ENCODE peak calls at places on chromosomes 7 and 10, in four cellular contexts. R is MM.1S, W is heart right ventricle, S is AG04450. P is an unnamed sample.

GRCh38 chr7:50502001-50502684 is 52.0 kb upstream of the FIGNL1 start:
- DNase-seq in W (peak; percentile 71), S (peak; percentile 76), R (no peak), P (no peak)

GRCh38 chr10:31395695-31396094 is 76.7 kb downstream of the ZEB1 start:
- DNase-seq in S (no peak), W (no peak), R (no peak), P (no peak)

GRCh38 chr10:113679463-113680171 is at the start of gene CASP7:
- DNase-seq in S (peak; percentile 34), R (peak; percentile 94), W (peak; percentile 84), P (peak; percentile 78)

GRCh38 chr7:36021917-36022550 is 131.0 kb upstream of the EEPD1 start:
- DNase-seq in W (no peak), R (no peak), S (no peak), P (no peak)

GRCh38 chr10:48811461-48811860 is 126.8 kb downstream of the WDFY4 start:
- DNase-seq in R (no peak), W (no peak), S (no peak), P (no peak)

GRCh38 chr7:115217373-115217772 is 295.5 kb downstream of the MDFIC start:
- DNase-seq in W (no peak), S (no peak), R (no peak), P (no peak)

GRCh38 chr7:70285176-70285575 is 686.9 kb downstream of the AUTS2 start:
- DNase-seq in R (no peak), S (no peak), W (no peak), P (no peak)

GRCh38 chr7:30466266-30466665 is 12.3 kb downstream of the NOD1 start:
- DNase-seq in W (no peak), R (no peak), S (no peak), P (no peak)

GRCh38 chr7:209846-210245 is 17.5 kb downstream of the FAM20C start:
- DNase-seq in S (no peak), R (no peak), W (no peak), P (no peak)

GRCh38 chr10:70576803-70577517 is 25.6 kb downstream of the PRF1 start:
- DNase-seq in R (no peak), S (no peak), W (no peak), P (no peak)

GRCh38 chr7:108055541-108056135 is 52.7 kb upstream of the LAMB1 start:
- DNase-seq in R (no peak), S (no peak), W (no peak), P (no peak)

GRCh38 chr7:142866361-142867096 is 11.7 kb downstream of the EPHB6 start:
- DNase-seq in R (peak; percentile 30), S (no peak), W (peak; percentile 21), P (no peak)

GRCh38 chr10:46528171-46528671 is 28.2 kb downstream of the GPRIN2 start:
- DNase-seq in W (no peak), S (no peak), R (no peak), P (no peak)

GRCh38 chr10:3516191-3516590 is 268.8 kb downstream of the KLF6 start:
- DNase-seq in R (no peak), S (no peak), W (no peak), P (no peak)

GRCh38 chr10:132738454-132739224 is 47.3 kb downstream of the NKX6-2 start:
- DNase-seq in R (no peak), S (no peak), W (peak; percentile 40), P (no peak)

GRCh38 chr7:70072220-70072619 is 473.9 kb downstream of the AUTS2 start:
- DNase-seq in W (no peak), S (no peak), R (peak; percentile 68), P (no peak)

GRCh38 chr10:12780634-12781601 is 220.6 kb downstream of the CCDC3 start:
- DNase-seq in R (no peak), W (no peak), S (no peak), P (no peak)

GRCh38 chr10:11687779-11688447 is 54.3 kb upstream of the ECHDC3 start:
- DNase-seq in R (no peak), S (no peak), W (no peak), P (no peak)

GRCh38 chr7:149865437-149865836 is 8.3 kb upstream of the ATP6V0E2 start:
- DNase-seq in S (no peak), W (no peak), R (peak; percentile 53), P (peak; percentile 65)

GRCh38 chr10:79139124-79139835 is 70.5 kb downstream of the ZMIZ1 start:
- DNase-seq in S (peak; percentile 83), R (no peak), W (peak; percentile 75), P (no peak)

GRCh38 chr10:34933676-34934075 is 118.6 kb upstream of the PARD3 start:
- DNase-seq in R (no peak), S (no peak), W (peak; percentile 55), P (no peak)

GRCh38 chr10:9437131-9437530 is 1382.6 kb downstream of the GATA3 start:
- DNase-seq in S (peak; percentile 10), R (no peak), W (no peak), P (no peak)

GRCh38 chr10:78774999-78775711 is 293.6 kb upstream of the ZMIZ1 start:
- DNase-seq in S (peak; percentile 23), W (no peak), R (no peak), P (no peak)

GRCh38 chr10:18400911-18401260 is 250.5 kb downstream of the NSUN6 start:
- DNase-seq in W (no peak), R (peak; percentile 45), S (no peak), P (no peak)

DNA sequence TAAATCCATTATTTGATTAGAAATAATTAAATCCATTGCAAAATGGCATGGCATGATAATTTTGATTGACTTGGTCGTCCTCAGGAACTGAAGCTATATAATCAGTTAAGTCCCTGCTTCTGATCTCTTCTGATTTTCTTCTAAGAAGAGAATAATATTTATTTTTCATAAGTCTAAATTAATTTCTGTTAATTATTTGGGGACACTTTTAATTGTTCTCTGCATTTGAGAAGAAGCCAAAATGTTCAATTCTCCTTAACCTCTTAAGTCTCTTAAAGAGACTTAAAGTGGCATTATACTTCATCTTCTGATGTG is 67.2 kb downstream of the CAV1 start:
- DNase-seq in S (no peak), W (no peak), R (no peak), P (no peak)
- TF ChIP-seq CTCF in S (no peak), W (no peak), R (no peak), P (peak; percentile 38)

DNA sequence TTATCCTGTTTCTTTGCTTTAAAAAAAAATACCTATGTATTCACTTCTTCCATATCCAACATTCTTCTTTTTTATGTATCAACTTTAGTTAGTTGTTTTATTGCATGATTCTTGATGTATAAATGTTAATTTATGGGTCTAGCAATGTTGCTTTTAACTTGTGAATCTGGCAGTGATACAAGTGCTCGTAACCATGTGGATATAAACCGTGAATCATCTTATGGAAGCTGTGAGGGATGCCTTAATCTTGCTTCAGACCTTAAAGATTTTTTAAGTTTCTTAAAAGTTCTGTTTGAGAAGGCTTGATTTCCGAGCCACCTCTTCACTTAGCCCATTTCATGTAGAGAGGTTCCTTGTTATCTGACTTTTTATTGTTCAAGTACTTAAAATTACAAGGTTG is 25.9 kb downstream of the HELLS start:
- DNase-seq in W (no peak), S (no peak), R (no peak), P (no peak)
- H3K4me3 ChIP-seq in W (no peak overlapping the region), S (no peak overlapping the region), R (no peak overlapping the region), P (no peak overlapping the region)

DNA sequence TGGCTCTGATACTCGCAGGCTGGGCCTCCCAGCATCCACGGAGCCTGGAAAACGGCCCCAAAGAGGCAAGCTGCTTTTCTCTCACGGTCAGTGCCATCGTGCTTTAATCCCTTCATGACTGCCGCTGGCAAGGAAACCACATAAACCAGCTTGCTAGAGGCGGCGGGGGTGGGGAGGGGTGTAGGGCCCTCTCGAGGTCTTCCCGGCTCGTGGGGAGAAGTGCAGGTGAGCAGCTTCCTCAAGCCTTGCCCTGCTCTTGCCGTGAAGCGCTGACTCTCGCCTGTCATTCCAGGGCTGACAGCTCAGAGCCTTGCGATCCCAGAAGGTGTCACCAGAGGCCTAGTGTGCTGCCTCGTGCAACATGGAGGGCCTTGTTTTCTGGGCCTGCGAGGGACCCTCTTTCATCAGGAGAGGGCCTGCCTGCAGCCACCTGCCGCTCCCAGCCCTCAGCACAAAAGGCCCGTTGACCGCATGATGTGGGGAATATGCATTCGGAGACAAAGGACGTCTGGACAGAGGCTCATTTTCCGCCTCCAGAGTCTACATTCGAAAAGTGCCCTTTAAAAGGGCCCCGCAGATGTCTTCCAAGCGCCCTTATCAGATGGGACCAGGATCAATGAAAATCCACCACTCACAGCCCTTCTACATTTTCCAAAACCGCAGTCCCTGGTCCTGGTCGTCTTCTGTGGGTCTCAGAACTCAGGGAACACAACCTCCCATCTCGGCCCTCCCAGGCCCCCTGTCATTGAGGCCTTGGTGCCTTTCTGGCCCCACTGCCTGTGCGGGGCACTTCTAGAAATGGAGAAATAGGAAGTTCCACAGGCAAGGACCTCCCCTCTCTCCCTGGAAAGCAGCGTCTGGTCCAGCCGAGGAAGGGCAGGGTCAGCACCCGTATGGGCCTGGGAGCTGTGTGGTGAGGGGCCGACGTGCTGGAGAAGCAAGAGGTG is 58.7 kb downstream of the ZRANB1 start:
- DNase-seq in S (no peak), W (no peak), R (no peak), P (no peak)
- TF ChIP-seq CTCF in S (peak; percentile 20), W (peak; percentile 13), R (no peak), P (no peak)

GRCh38 chr10:77637474-77637985 is at the start of gene KCNMA1:
- DNase-seq in S (no peak), W (no peak), R (peak; percentile 19), P (no peak)

GRCh38 chr10:77636967-77637473 is 588 bp downstream of the KCNMA1 start:
- DNase-seq in R (no peak), W (no peak), S (no peak), P (no peak)

GRCh38 chr10:77638766-77639101 is 1.1 kb upstream of the KCNMA1 start:
- DNase-seq in W (no peak), R (no peak), S (no peak), P (no peak)

GRCh38 chr10:77639756-77640155 is 2.1 kb upstream of the KCNMA1 start:
- DNase-seq in R (no peak), W (no peak), S (no peak), P (no peak)

DNA sequence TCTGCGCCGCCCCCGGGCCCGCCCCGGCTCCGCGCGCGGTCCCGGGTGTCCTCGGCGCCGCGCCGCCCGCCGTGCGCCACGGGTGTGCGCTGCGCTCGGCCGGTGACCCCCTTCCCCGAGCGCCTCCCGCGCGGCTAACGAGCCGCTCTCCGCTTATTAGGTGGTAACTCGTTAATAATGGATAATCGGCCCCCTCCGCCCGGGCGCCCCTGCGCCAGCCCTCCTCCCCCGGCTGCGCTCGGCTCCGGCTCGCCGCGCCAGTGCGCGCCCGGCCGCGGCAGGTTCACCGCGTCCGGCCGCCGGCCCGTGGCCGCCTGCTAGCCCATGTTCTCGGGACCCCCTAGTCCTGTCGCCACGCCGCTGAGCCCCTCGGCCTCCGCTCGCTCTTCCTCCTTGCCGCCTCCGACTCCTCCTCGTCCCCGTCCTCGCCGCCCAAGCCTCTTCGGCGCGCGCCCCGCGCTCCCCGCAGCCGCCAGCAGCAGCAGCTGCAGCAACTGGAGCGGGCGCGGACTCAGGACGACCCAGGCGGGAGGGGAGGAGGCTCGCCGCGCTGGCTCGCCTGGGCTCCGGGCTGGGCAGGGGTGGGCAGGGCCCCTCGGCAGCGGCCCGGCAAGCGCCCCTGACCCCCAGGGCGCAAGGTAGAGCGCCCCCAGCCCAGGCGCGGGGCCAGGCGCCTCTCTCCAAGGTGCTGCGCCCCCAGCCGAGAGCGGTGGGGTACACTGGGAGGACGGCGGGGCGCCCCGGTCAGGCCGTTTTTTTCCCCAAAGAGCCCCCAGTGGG is 568 bp upstream of the KCNMA1 start:
- DNase-seq in W (no peak), R (no peak), S (no peak), P (no peak)
- H3K4me3 ChIP-seq in W (no peak overlapping the region), R (peak overlapping the region; percentile 27), S (peak overlapping the region; percentile 91), P (no peak overlapping the region)